ENCODE peak calls at places on chromosomes 4 and X, in seven cellular contexts. V is ovary, G is lower lobe of right lung, M is pancreas, Z is SK-N-SH, C is breast epithelium, A is upper lobe of left lung. O is an unnamed sample.

GRCh38 chr4:108053281-108053701 is 63.6 kb downstream of the HADH start:
- DNase-seq in V (no peak), G (no peak), M (no peak), Z (no peak), C (no peak), A (no peak), O (no peak)

GRCh38 chr4:38510201-38510600 is 153.8 kb upstream of the KLF3 start:
- DNase-seq in V (no peak), G (no peak), M (no peak), Z (no peak), C (no peak), A (no peak), O (no peak)

GRCh38 chr4:173328236-173328901 is 5.8 kb downstream of the HMGB2 start:
- DNase-seq in V (no peak), G (no peak), M (no peak), Z (no peak), C (no peak), A (no peak), O (no peak)

GRCh38 chr4:7697821-7698220 is 241.8 kb downstream of the AFAP1 start:
- DNase-seq in V (no peak), G (no peak), M (no peak), Z (no peak), C (no peak), A (no peak), O (no peak)

GRCh38 chr4:174038481-174038880 is 245.0 kb downstream of the FBXO8 start:
- DNase-seq in V (no peak), G (no peak), M (no peak), Z (no peak), C (no peak), A (no peak), O (no peak)

GRCh38 chrX:39195156-39195555 is 393.9 kb downstream of the MID1IP1 start:
- DNase-seq in V (no peak), G (no peak), M (no peak), Z (no peak), C (no peak), A (no peak), O (no peak)

GRCh38 chrX:5431823-5432222 is 796.8 kb downstream of the NLGN4X start:
- DNase-seq in V (no peak), G (no peak), M (no peak), Z (no peak), C (no peak), A (no peak), O (no peak)

GRCh38 chr4:107037188-107037587 is 1.1 kb upstream of the DKK2 start:
- DNase-seq in V (peak; percentile 26), G (peak; percentile 49), M (peak; percentile 80), Z (peak; percentile 67), C (no peak), A (peak; percentile 28), O (no peak)

GRCh38 chr4:120977435-120977997 is 55.0 kb upstream of the PRDM5 start:
- DNase-seq in V (no peak), G (no peak), M (no peak), Z (peak; percentile 15), C (no peak), A (no peak), O (no peak)

GRCh38 chr4:176492648-176493302 is 173.0 kb downstream of the SPCS3 start:
- DNase-seq in V (no peak), G (no peak), M (no peak), Z (no peak), C (no peak), A (no peak), O (no peak)

GRCh38 chr4:7025040-7025602 is 18.1 kb upstream of the TADA2B start:
- DNase-seq in V (no peak), G (no peak), M (no peak), Z (no peak), C (no peak), A (no peak), O (no peak)

GRCh38 chrX:136725446-136726104 is 55.2 kb downstream of the ARHGEF6 start:
- DNase-seq in V (no peak), G (no peak), M (no peak), Z (no peak), C (no peak), A (no peak), O (no peak)

GRCh38 chr4:42607011-42607726 is 49.7 kb downstream of the ATP8A1 start:
- DNase-seq in V (no peak), G (no peak), M (no peak), Z (no peak), C (no peak), A (no peak), O (no peak)

GRCh38 chr4:52144303-52144849 is 93.3 kb downstream of the SPATA18 start:
- DNase-seq in V (no peak), G (no peak), M (no peak), Z (no peak), C (no peak), A (no peak), O (no peak)

GRCh38 chr4:7442609-7443140 is 7.9 kb upstream of the PSAPL1 start:
- DNase-seq in V (no peak), G (no peak), M (no peak), Z (no peak), C (no peak), A (no peak), O (no peak)

GRCh38 chr4:52861879-52862604 is at the start of gene RASL11B:
- DNase-seq in V (peak; percentile 89), G (peak; percentile 84), M (peak; percentile 95), Z (peak; percentile 98), C (peak; percentile 71), A (peak; percentile 71), O (peak; percentile 87)

GRCh38 chr4:94924566-94924965 is 166.8 kb downstream of the BMPR1B start:
- DNase-seq in V (no peak), G (no peak), M (no peak), Z (no peak), C (no peak), A (no peak), O (no peak)

GRCh38 chrX:74925210-74926088 is at the start of gene NEXMIF:
- DNase-seq in V (peak; percentile 20), G (peak; percentile 46), M (peak; percentile 57), Z (peak; percentile 77), C (no peak), A (peak; percentile 26), O (peak; percentile 26)

GRCh38 chrX:153865321-153865580 is 20.7 kb downstream of the L1CAM start:
- DNase-seq in V (no peak), G (no peak), M (no peak), Z (no peak), C (no peak), A (no peak), O (no peak)

GRCh38 chr4:181162266-181163063 is 1080.7 kb upstream of the TENM3 start:
- DNase-seq in V (no peak), G (no peak), M (no peak), Z (peak; percentile 51), C (no peak), A (no peak), O (no peak)

GRCh38 chrX:53266914-53267313 is 14.5 kb downstream of the IQSEC2 start:
- DNase-seq in V (no peak), G (no peak), M (no peak), Z (no peak), C (no peak), A (no peak), O (no peak)

GRCh38 chr4:38366451-38366850 is 297.5 kb upstream of the KLF3 start:
- DNase-seq in V (no peak), G (no peak), M (no peak), Z (no peak), C (no peak), A (no peak), O (no peak)

GRCh38 chr4:99885063-99885664 is 9.1 kb downstream of the LAMTOR3 start:
- DNase-seq in V (no peak), G (no peak), M (no peak), Z (peak; percentile 23), C (no peak), A (no peak), O (peak; percentile 57)

GRCh38 chr4:119010909-119011606 is 122.4 kb downstream of the SYNPO2 start:
- DNase-seq in V (no peak), G (peak; percentile 49), M (no peak), Z (no peak), C (no peak), A (peak; percentile 81), O (no peak)

GRCh38 chr4:3286335-3287175 is 6.3 kb upstream of the RGS12 start:
- DNase-seq in V (no peak), G (no peak), M (no peak), Z (no peak), C (peak; percentile 35), A (peak; percentile 15), O (no peak)

GRCh38 chr4:137705171-137705783 is 173.0 kb upstream of the PCDH18 start:
- DNase-seq in V (no peak), G (no peak), M (no peak), Z (no peak), C (no peak), A (no peak), O (no peak)

GRCh38 chr4:69881173-69881773 is 21.3 kb upstream of the SULT1E1 start:
- DNase-seq in V (no peak), G (no peak), M (no peak), Z (peak; percentile 10), C (no peak), A (peak; percentile 30), O (peak; percentile 23)

GRCh38 chr4:26334366-26334765 is 13.6 kb downstream of the RBPJ start:
- DNase-seq in V (no peak), G (no peak), M (no peak), Z (no peak), C (no peak), A (no peak), O (no peak)

GRCh38 chr4:139909036-139909435 is 243.4 kb downstream of the MGST2 start:
- DNase-seq in V (no peak), G (no peak), M (no peak), Z (no peak), C (no peak), A (no peak), O (no peak)

GRCh38 chrX:107711521-107712041 is 64.0 kb downstream of the TSC22D3 start:
- DNase-seq in V (no peak), G (no peak), M (no peak), Z (no peak), C (no peak), A (no peak), O (no peak)
- H3K4me3 ChIP-seq in V (no peak overlapping the region), G (no peak overlapping the region), M (no peak overlapping the region), Z (no peak overlapping the region), C (no peak overlapping the region), A (no peak overlapping the region), O (no peak overlapping the region)

GRCh38 chrX:150731795-150732194 is 38.6 kb downstream of the MTMR1 start:
- DNase-seq in V (no peak), G (no peak), M (no peak), Z (no peak), C (no peak), A (no peak), O (no peak)
- H3K36me3 ChIP-seq in V (no peaks in the 10 kb centered on the region), G (peaks cover 63% of the 10 kb centered on the region), M (no peaks in the 10 kb centered on the region), Z (peaks cover 31% of the 10 kb centered on the region), C (no peaks in the 10 kb centered on the region), A (peaks cover 40% of the 10 kb centered on the region), O (peaks cover 40% of the 10 kb centered on the region)

DNA sequence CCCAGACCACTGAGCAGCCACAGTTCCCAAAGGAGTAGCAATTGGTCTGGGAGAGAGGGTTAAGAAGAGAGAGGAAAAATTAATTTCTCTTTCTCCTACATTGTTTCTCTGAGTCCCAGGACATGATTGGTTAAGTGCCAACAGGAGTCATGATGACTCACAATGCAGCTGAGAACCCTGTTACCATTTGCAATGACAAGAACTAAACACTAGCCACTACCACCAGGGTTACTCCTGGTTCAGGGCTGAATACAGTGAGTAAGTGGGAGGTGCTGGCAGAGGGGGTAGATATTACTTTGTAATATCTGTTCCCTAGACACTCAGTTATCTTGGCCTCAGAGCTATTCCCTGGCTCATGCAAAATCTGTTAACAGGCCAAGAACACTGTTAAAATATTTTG is 18.0 kb downstream of the ETDC start:
- DNase-seq in V (no peak), G (no peak), M (no peak), Z (no peak), C (no peak), A (no peak), O (no peak)
- H3K27ac ChIP-seq in V (no peak overlapping the region), G (no peak overlapping the region), M (no peak overlapping the region), Z (no peak overlapping the region), C (no peak overlapping the region), A (no peak overlapping the region), O (no peak overlapping the region)

GRCh38 chrX:135437867-135438733 is 16.4 kb downstream of the SMIM10L2A start:
- DNase-seq in V (peak; percentile 10), G (no peak), M (peak; percentile 63), Z (peak; percentile 17), C (no peak), A (no peak), O (no peak)
- H3K4me3 ChIP-seq in V (no peak overlapping the region), G (no peak overlapping the region), M (no peak overlapping the region), Z (no peak overlapping the region), C (no peak overlapping the region), A (no peak overlapping the region), O (no peak overlapping the region)